ENCODE peak calls at places on chromosomes 13 and 19, in five cellular contexts. O is SHP77 treated with DMSO at 0.1 percent for 48 hours; K is T-helper 9 cell; V is fibroblast of pulmonary artery; U is stimulated activated naive B cell treated with anti-CD40 and anti-IgM and Interleukin-4, amounts not matched to agents 10 μg/mL and 1 μg/mL and 100 μg/mL, for 72 hours. C is an unnamed sample.

GRCh38 chr13:51137250-51137649 is 26.2 kb upstream of the C13orf42 start:
- DNase-seq in O (no peak), K (no peak), V (no peak), U (no peak), C (no peak)

GRCh38 chr19:45547965-45548609 is 36.5 kb downstream of the OPA3 start:
- DNase-seq in O (no peak), K (no peak), V (peak; percentile 49), U (no peak), C (no peak)

GRCh38 chr19:9917322-9917721 is 19.0 kb downstream of the OLFM2 start:
- DNase-seq in O (peak; percentile 45), K (no peak), V (peak; percentile 47), U (no peak), C (no peak)

GRCh38 chr13:20848203-20848602 is 54.3 kb downstream of the XPO4 start:
- DNase-seq in O (no peak), K (no peak), V (no peak), U (no peak), C (no peak)

GRCh38 chr19:17560205-17560595 is 4.8 kb downstream of the COLGALT1 start:
- DNase-seq in O (no peak), K (no peak), V (peak; percentile 98), U (no peak), C (no peak)

GRCh38 chr19:41575998-41576397 is at the start of gene CEACAM21:
- DNase-seq in O (no peak), K (no peak), V (no peak), U (peak; percentile 69), C (no peak)

GRCh38 chr13:99875391-99875790 is 96.2 kb downstream of the ZIC5 start:
- DNase-seq in O (no peak), K (no peak), V (no peak), U (no peak), C (no peak)

GRCh38 chr13:90201676-90202425 is 1145.6 kb upstream of the MIR17HG start:
- DNase-seq in O (no peak), K (no peak), V (peak; percentile 20), U (no peak), C (no peak)

GRCh38 chr19:31146546-31147183 is 202.6 kb downstream of the TSHZ3 start:
- DNase-seq in O (no peak), K (no peak), V (no peak), U (no peak), C (no peak)